ENCODE peak calls at places on chromosomes 4 and X, in six cellular contexts. X is H1, T is SK-N-SH, V is K562, E is HL-60, W is GM12878. K is an unnamed sample.

GRCh38 chr4:25938251-25939186 is 24.5 kb downstream of the SMIM20 start:
- DNase-seq in E (no peak), V (no peak), W (peak), T (no peak), X (no peak), K (no peak)

GRCh38 chrX:94831364-94831763 is 1157.4 kb downstream of the FAM133A start:
- DNase-seq in E (no peak), T (peak), W (no peak), X (no peak), V (no peak), K (no peak)

GRCh38 chrX:74656079-74656745 is 41.8 kb upstream of the RLIM start:
- DNase-seq in E (no peak), V (no peak), X (no peak), W (no peak), T (no peak), K (no peak)

GRCh38 chr4:25773358-25773757 is 89.4 kb downstream of the SEL1L3 start:
- DNase-seq in E (no peak), V (no peak), X (no peak), W (no peak), T (no peak), K (no peak)

GRCh38 chr4:142121448-142121847 is 485.1 kb downstream of the IL15 start:
- DNase-seq in W (no peak), V (no peak), E (no peak), X (no peak), T (no peak), K (no peak)

GRCh38 chrX:63275127-63275526 is 76.0 kb downstream of the SPIN4 start:
- DNase-seq in V (peak), W (peak), T (peak), X (peak), E (peak), K (peak)

GRCh38 chrX:25523574-25523973 is 507.8 kb upstream of the ARX start:
- DNase-seq in V (peak), W (no peak), T (peak), E (peak), X (peak), K (peak)

GRCh38 chrX:50812995-50813842 is 775 bp downstream of the SHROOM4 start:
- DNase-seq in X (peak), T (peak), W (no peak), V (no peak), E (peak), K (no peak)

GRCh38 chr4:157978680-157979361 is 194.0 kb downstream of the GASK1B start:
- DNase-seq in W (no peak), X (peak), T (peak), E (peak), V (peak), K (peak)

GRCh38 chr4:130747842-130748241 is 1651.9 kb downstream of the C4orf33 start:
- DNase-seq in W (no peak), X (no peak), T (no peak), E (no peak), V (no peak), K (no peak)

GRCh38 chr4:67877086-67877485 is 6.7 kb downstream of the TMPRSS11D start:
- DNase-seq in W (no peak), T (no peak), V (no peak), E (no peak), X (no peak), K (no peak)

GRCh38 chrX:4550018-4550417 is 836.6 kb upstream of the PRKX start:
- DNase-seq in X (no peak), V (no peak), W (no peak), E (peak), T (peak), K (no peak)

GRCh38 chr4:48369248-48369647 is 27.9 kb downstream of the SLAIN2 start:
- DNase-seq in E (no peak), W (no peak), X (no peak), V (no peak), T (no peak), K (no peak)

GRCh38 chr4:100170986-100171385 is 19.3 kb downstream of the DDIT4L start:
- DNase-seq in X (no peak), T (no peak), V (no peak), E (peak), W (no peak), K (no peak)

GRCh38 chr4:125704726-125705125 is 390.0 kb downstream of the FAT4 start:
- DNase-seq in X (no peak), T (no peak), W (no peak), V (no peak), E (no peak), K (no peak)

GRCh38 chr4:136865591-136865990 is 666.7 kb downstream of the PCDH18 start:
- DNase-seq in W (no peak), E (no peak), V (no peak), T (no peak), X (no peak), K (no peak)

GRCh38 chr4:149370002-149370401 is 445.6 kb downstream of the IQCM start:
- DNase-seq in T (no peak), V (no peak), E (no peak), W (no peak), X (no peak), K (peak)

GRCh38 chr4:37224832-37225231 is 19.7 kb upstream of the NWD2 start:
- DNase-seq in T (no peak), V (no peak), X (no peak), E (no peak), W (no peak), K (no peak)

GRCh38 chr4:81235982-81236749 is 21.1 kb upstream of the PRKG2 start:
- DNase-seq in V (no peak), E (no peak), X (no peak), T (no peak), W (no peak), K (no peak)

GRCh38 chr4:111334356-111334755 is 711.5 kb upstream of the PITX2 start:
- DNase-seq in E (no peak), X (no peak), V (no peak), W (no peak), T (no peak), K (no peak)

GRCh38 chr4:80333121-80333520 is 2.4 kb upstream of the CFAP299 start:
- DNase-seq in T (no peak), W (no peak), E (no peak), V (no peak), X (no peak), K (no peak)

GRCh38 chrX:154597221-154597620 is 12.3 kb downstream of the CTAG1A start:
- DNase-seq in V (no peak), X (no peak), T (no peak), W (no peak), E (no peak), K (no peak)

GRCh38 chrX:46456125-46456922 is 88.9 kb downstream of the ZNF674 start:
- DNase-seq in E (no peak), V (no peak), X (no peak), W (no peak), T (no peak), K (no peak)

GRCh38 chrX:136250191-136251041 is 784 bp downstream of the MAP7D3 start:
- DNase-seq in W (no peak), V (peak), X (peak), E (no peak), T (no peak), K (no peak)

GRCh38 chrX:13051529-13052172 is 7.2 kb upstream of the FAM9C start:
- DNase-seq in T (no peak), X (no peak), W (peak), E (no peak), V (no peak), K (no peak)

GRCh38 chr4:122652379-122652778 is 31.5 kb upstream of the IL21 start:
- DNase-seq in V (peak), W (no peak), X (no peak), T (peak), E (peak), K (peak)

GRCh38 chr4:145501051-145501660 is 19.5 kb downstream of the SMAD1 start:
- DNase-seq in E (no peak), V (no peak), W (no peak), X (no peak), T (no peak), K (no peak)

GRCh38 chrX:9707306-9708015 is 58.2 kb downstream of the GPR143 start:
- DNase-seq in V (no peak), T (no peak), W (no peak), X (no peak), E (no peak), K (no peak)

GRCh38 chrX:132219343-132219768 is at the start of gene RAP2C:
- DNase-seq in T (peak), W (no peak), V (peak), X (peak), E (peak), K (peak)

GRCh38 chr4:84479663-84480062 is 19.4 kb downstream of the NKX6-1 start:
- DNase-seq in W (no peak), V (no peak), X (no peak), T (no peak), E (no peak), K (no peak)
- TF ChIP-seq GABPA in W (no peak), V (no peak), X (no peak), T (no peak), E (no peak), K (no peak)

GRCh38 chr4:170990989-170991589 is 822.1 kb upstream of the GALNTL6 start:
- DNase-seq in T (peak), X (peak), W (no peak), V (peak), E (peak), K (peak)

DNA sequence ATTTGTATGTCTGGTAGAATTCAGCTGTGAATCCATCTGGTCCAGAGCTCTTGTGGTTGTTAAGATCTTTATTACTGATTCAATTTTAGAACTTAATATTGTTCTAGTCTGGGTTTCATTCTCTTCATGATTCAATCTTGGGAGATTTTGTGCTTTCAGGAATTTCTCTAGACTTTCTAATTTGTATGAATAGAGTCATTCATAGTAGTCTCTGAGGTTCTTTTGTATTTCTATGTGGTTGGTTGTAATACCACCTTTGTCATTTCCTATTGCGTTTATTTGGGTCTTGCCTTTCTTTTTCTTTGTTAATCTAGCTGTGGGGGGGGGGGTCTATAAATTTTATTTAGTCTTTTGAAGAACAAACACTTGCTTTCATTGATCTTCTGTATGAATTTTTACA is 824.8 kb upstream of the GALNTL6 start:
- DNase-seq in T (no peak), X (no peak), E (no peak), W (no peak), V (no peak), K (no peak)
- TF ChIP-seq GABPA in T (no peak), X (no peak), E (no peak), W (no peak), V (no peak), K (no peak)

GRCh38 chr4:69957209-69957608 is 8.3 kb downstream of the CSN2 start:
- DNase-seq in T (no peak), V (no peak), X (no peak), W (no peak), E (no peak), K (no peak)
- TF ChIP-seq GABPA in T (no peak), V (no peak), X (no peak), W (no peak), E (no peak), K (no peak)

GRCh38 chr4:77821775-77822174 is 2.6 kb upstream of the CNOT6L start:
- DNase-seq in V (no peak), E (no peak), T (no peak), W (no peak), X (no peak), K (no peak)
- TF ChIP-seq GABPA in V (no peak), E (no peak), T (no peak), W (no peak), X (no peak), K (no peak)

DNA sequence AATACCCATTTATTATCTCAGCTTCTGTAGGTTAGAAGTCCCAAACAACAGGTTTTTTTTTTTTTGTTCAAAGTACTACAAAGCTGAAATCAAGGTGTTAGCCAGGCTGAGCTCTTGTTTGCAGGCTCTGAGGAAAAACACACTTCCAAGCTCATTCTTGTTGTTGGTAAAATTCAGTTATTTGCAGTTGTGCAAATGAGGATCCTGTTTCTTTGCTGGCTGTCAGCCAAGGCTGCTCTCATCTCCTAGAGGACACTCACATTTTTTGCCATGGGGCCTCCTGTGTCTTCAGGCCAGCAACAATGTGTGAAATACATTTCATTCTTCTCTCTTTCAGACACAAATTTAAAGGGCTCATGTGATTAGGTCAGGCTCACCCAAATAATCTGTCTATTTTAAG is 60.3 kb upstream of the HSD17B10 start:
- DNase-seq in W (no peak), E (peak), V (peak), T (peak), X (no peak), K (no peak)
- TF ChIP-seq GABPA in W (no peak), E (no peak), V (no peak), T (no peak), X (no peak), K (no peak)

GRCh38 chr4:98716796-98717195 is 58.4 kb upstream of the TSPAN5 start:
- DNase-seq in E (no peak), T (no peak), X (no peak), V (no peak), W (no peak), K (no peak)

GRCh38 chr4:98722000-98722399 is 63.6 kb upstream of the TSPAN5 start:
- DNase-seq in E (no peak), T (no peak), V (no peak), W (no peak), X (no peak), K (no peak)

DNA sequence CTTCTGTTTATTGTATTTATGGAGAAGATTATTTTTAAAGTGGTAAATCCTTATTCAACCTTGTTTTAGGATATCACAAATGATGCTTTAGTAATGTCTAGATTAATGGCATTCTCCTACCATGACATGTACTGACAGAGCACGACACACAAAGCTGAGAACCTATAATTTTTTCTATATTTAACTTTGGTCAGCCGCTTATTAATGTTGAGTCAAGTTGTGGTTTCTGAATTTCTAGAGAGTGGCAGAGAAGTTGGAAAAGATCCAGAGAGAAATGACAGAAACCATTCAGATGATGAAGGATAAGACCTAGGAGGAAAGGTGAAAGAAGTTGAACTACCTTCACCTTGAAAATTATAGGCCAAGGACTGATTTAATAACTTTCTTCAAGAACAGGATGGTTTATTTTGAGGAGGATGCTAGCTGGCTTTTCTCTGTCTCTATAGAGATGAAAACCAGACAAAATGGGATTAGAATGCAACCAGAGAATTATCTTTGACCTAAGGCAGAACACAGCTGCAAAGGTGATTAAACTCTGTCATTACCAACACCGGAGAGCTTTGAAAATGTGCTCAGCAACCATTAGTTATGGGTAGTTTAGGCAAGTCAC is 62.6 kb upstream of the TSPAN5 start:
- DNase-seq in W (no peak), V (no peak), E (no peak), T (no peak), X (no peak), K (no peak)
- TF ChIP-seq GABPA in W (no peak), V (no peak), E (no peak), T (no peak), X (no peak), K (no peak)

GRCh38 chr4:89482248-89482647 is 174.6 kb upstream of the GPRIN3 start:
- DNase-seq in W (no peak), E (peak), X (no peak), T (peak), V (peak), K (peak)
- TF ChIP-seq GABPA in W (no peak), E (no peak), X (no peak), T (no peak), V (no peak), K (no peak)

GRCh38 chr4:189143255-189143654 is 797.4 kb upstream of the FRG1 start:
- DNase-seq in W (no peak), E (no peak), V (no peak), X (no peak), T (no peak), K (no peak)
- TF ChIP-seq GABPA in W (no peak), E (no peak), V (no peak), X (no peak), T (no peak), K (no peak)

K was measured in HepG2.